ENCODE peak calls at places on chromosomes 4 and X, in nine cellular contexts. K, L, N, H, C, J, Q, G and F are unnamed samples.

GRCh38 chr4:141215030-141215429 is 5.7 kb upstream of the ZNF330 start:
- DNase-seq in J (no peak), L (no peak), K (no peak), N (no peak), H (peak; percentile 2), C (no peak), Q (no peak), G (no peak), F (peak; percentile 5)

GRCh38 chr4:186161138-186161537 is 30.2 kb upstream of the CYP4V2 start:
- DNase-seq in G (peak; percentile 43), J (peak; percentile 47), L (no peak), Q (no peak), N (peak; percentile 3), C (no peak), H (no peak), K (no peak), F (no peak)

GRCh38 chrX:110432831-110433230 is 74.2 kb downstream of the RTL9 start:
- DNase-seq in Q (no peak), N (no peak), J (no peak), G (no peak), H (no peak), L (no peak), K (no peak), C (no peak), F (peak; percentile 86)

GRCh38 chr4:174225247-174226054 is 58.0 kb downstream of the FBXO8 start:
- DNase-seq in N (no peak), Q (no peak), G (no peak), H (no peak), K (no peak), L (no peak), C (no peak), J (no peak), F (no peak)

GRCh38 chr4:75919914-75920313 is 17.7 kb upstream of the PPEF2 start:
- DNase-seq in Q (no peak), K (no peak), C (no peak), J (peak; percentile 81), L (no peak), N (peak; percentile 49), H (peak; percentile 38), G (no peak), F (peak; percentile 41)

GRCh38 chr4:141643557-141643956 is 7.2 kb downstream of the IL15 start:
- DNase-seq in H (peak; percentile 88), J (no peak), L (no peak), K (no peak), Q (no peak), N (no peak), C (no peak), G (no peak), F (no peak)

GRCh38 chrX:136546369-136546768 is 14.4 kb downstream of the VGLL1 start:
- DNase-seq in C (no peak), L (no peak), H (no peak), N (no peak), G (no peak), Q (no peak), J (no peak), K (no peak), F (no peak)

GRCh38 chrX:14872355-14872754 is 514 bp downstream of the FANCB start:
- DNase-seq in C (peak; percentile 1), H (no peak), K (no peak), G (peak; percentile 29), L (no peak), N (no peak), J (no peak), Q (no peak), F (peak; percentile 33)

GRCh38 chrX:320126-320783 is 1.7 kb upstream of the GTPBP6 start:
- DNase-seq in K (no peak), J (peak; percentile 26), G (no peak), C (no peak), L (peak; percentile 65), H (peak; percentile 24), N (no peak), Q (no peak), F (peak; percentile 39)

GRCh38 chr4:76035146-76035545 is 724 bp downstream of the CXCL11 start:
- DNase-seq in C (no peak), G (no peak), L (no peak), N (no peak), H (no peak), Q (no peak), J (no peak), K (no peak), F (no peak)

DNA sequence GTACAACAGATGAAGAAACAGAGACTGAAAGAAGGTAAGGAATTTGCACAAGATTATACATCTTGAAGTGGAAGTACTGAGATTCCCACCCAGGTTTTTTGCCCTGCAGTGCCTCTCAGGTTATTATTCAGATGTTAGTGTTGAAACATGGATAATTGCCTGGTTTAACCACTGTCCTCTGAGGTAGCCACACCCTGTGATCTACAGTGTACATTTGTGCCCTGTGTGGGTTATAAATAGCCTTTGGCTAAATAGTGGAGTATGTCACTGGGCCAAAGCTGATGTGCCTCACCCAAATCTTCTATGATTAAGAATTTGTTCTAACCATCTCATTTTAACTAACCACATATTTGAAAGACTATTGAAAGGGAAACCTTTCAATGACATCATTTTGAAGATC is 5.4 kb upstream of the ASB5 start:
- DNase-seq in J (no peak), L (no peak), H (peak; percentile 66), G (no peak), Q (no peak), C (no peak), K (no peak), N (no peak), F (no peak)
- H3K4me1 ChIP-seq in J (no peaks in the 10 kb centered on the region), L (peaks cover 3% of the 10 kb centered on the region), H (peaks cover 7% of the 10 kb centered on the region), G (no peaks in the 10 kb centered on the region), Q (no peaks in the 10 kb centered on the region), C (no peaks in the 10 kb centered on the region), K (no peaks in the 10 kb centered on the region), N (no peaks in the 10 kb centered on the region), F (peaks cover 20% of the 10 kb centered on the region)

GRCh38 chr4:40254961-40255721 is 58.3 kb downstream of the RHOH start:
- DNase-seq in Q (no peak), C (no peak), J (no peak), L (no peak), G (no peak), H (peak; percentile 73), N (peak; percentile 60), K (no peak), F (peak; percentile 26)
- H3K4me1 ChIP-seq in Q (no peaks in the 10 kb centered on the region), C (no peaks in the 10 kb centered on the region), J (peaks cover 13% of the 10 kb centered on the region), L (no peaks in the 10 kb centered on the region), G (no peaks in the 10 kb centered on the region), H (peaks cover 4% of the 10 kb centered on the region), N (peaks cover 21% of the 10 kb centered on the region), K (no peaks in the 10 kb centered on the region), F (peaks cover 17% of the 10 kb centered on the region)

GRCh38 chr4:84958434-84958833 is 8.1 kb downstream of the WDFY3 start:
- DNase-seq in L (no peak), G (no peak), K (no peak), H (no peak), J (no peak), N (no peak), Q (no peak), C (peak; percentile 21), F (no peak)
- H3K4me1 ChIP-seq in L (peaks cover 37% of the 10 kb centered on the region), G (no peaks in the 10 kb centered on the region), K (peaks cover 4% of the 10 kb centered on the region), H (no peaks in the 10 kb centered on the region), J (peaks cover 28% of the 10 kb centered on the region), N (no peaks in the 10 kb centered on the region), Q (peaks cover 34% of the 10 kb centered on the region), C (peaks cover 7% of the 10 kb centered on the region), F (peaks cover 6% of the 10 kb centered on the region)

DNA sequence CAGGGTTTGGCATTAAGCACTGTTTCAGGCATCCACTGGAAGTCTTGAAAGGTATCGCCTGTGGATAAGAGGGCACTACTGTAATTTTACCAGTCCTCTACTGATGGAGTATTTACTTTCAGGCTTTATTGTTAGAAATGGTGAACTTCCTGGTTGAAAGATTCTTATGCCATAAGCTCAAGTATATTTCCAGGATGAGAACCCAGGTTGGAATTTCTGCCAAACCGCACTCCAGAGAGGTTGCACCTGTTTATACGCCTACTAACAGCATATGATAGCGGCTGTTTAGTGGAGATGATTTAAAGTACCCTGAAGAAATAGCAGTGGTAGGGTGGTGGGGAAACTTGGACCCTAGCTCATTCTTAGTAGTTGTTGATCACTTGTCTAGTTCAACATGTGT is 9.9 kb downstream of the FNIP2 start:
- DNase-seq in J (peak; percentile 56), Q (no peak), K (no peak), H (peak; percentile 58), N (no peak), G (no peak), C (no peak), L (no peak), F (peak; percentile 78)
- H3K4me1 ChIP-seq in J (peaks cover 96% of the 10 kb centered on the region), Q (peaks cover 69% of the 10 kb centered on the region), K (peaks cover 9% of the 10 kb centered on the region), H (peaks cover 11% of the 10 kb centered on the region), N (peaks cover 54% of the 10 kb centered on the region), G (peaks cover 13% of the 10 kb centered on the region), C (peaks cover 2% of the 10 kb centered on the region), L (peaks cover 76% of the 10 kb centered on the region), F (peaks cover 18% of the 10 kb centered on the region)

DNA sequence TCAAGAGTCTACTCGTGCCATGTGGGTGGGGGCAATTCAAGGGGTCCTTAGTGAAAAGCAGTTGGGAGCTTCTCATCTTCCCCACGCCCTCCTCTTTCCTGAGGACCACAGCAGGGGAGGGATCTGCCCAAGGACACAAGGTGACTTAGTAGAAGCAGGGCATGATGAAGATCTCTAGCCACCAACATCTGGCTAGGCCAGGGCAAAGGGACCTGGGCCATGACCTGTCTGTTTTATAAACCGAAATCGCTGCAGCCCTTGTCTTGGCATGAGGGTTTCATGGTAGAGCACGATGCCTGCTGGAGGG is 5.1 kb downstream of the G6PD start:
- DNase-seq in G (no peak), Q (no peak), L (no peak), H (no peak), C (no peak), N (no peak), K (no peak), J (no peak), F (no peak)
- H3K4me1 ChIP-seq in G (peaks cover 9% of the 10 kb centered on the region), Q (peaks cover 2% of the 10 kb centered on the region), L (peaks cover 14% of the 10 kb centered on the region), H (peaks cover 11% of the 10 kb centered on the region), C (no peaks in the 10 kb centered on the region), N (peaks cover 13% of the 10 kb centered on the region), K (no peaks in the 10 kb centered on the region), J (peaks cover 14% of the 10 kb centered on the region), F (peaks cover 16% of the 10 kb centered on the region)